ENCODE peak calls at places on chromosomes 5 and 9, in four cellular contexts. One of them, this sample, is unnamed.
A peak's percentile ranks its signal among the peaks of the same experiment; 100 is the strongest.

GRCh38 chr5:174413520-174414314 is 310.7 kb upstream of the MSX2 start:
- DNase-seq in G401: no peak
- DNase-seq in NCI-H2081: no peak
- DNase-seq in BJ: peak; percentile 20
- DNase-seq in this sample: no peak

GRCh38 chr5:14212838-14213237 is 69.7 kb downstream of the TRIO start:
- DNase-seq in BJ: no peak
- DNase-seq in NCI-H2081: no peak
- DNase-seq in G401: no peak
- DNase-seq in this sample: no peak

GRCh38 chr5:74766348-74766886 is 500 bp downstream of the GFM2 start:
- DNase-seq in G401: peak; percentile 18
- DNase-seq in NCI-H2081: peak; percentile 22
- DNase-seq in BJ: no peak
- DNase-seq in this sample: peak; percentile 62

GRCh38 chr5:74408150-74409043 is 232.1 kb downstream of the ENC1 start:
- DNase-seq in BJ: no peak
- DNase-seq in G401: no peak
- DNase-seq in NCI-H2081: peak; percentile 27
- DNase-seq in this sample: no peak

GRCh38 chr9:135883410-135884089 is 23.8 kb downstream of the CAMSAP1 start:
- DNase-seq in G401: peak; percentile 47
- DNase-seq in BJ: no peak
- DNase-seq in NCI-H2081: no peak
- DNase-seq in this sample: no peak

GRCh38 chr9:92308893-92309292 is 15.4 kb upstream of the IARS1 start:
- DNase-seq in G401: no peak
- DNase-seq in NCI-H2081: peak; percentile 20
- DNase-seq in BJ: no peak
- DNase-seq in this sample: no peak

GRCh38 chr9:96062854-96063253 is 187.4 kb downstream of the ERCC6L2 start:
- DNase-seq in NCI-H2081: no peak
- DNase-seq in G401: no peak
- DNase-seq in BJ: no peak
- DNase-seq in this sample: no peak

GRCh38 chr5:81786509-81786908 is 35.6 kb upstream of the SSBP2 start:
- DNase-seq in NCI-H2081: no peak
- DNase-seq in BJ: no peak
- DNase-seq in G401: no peak
- DNase-seq in this sample: no peak

GRCh38 chr5:64462391-64462790 is 43.4 kb upstream of the RGS7BP start:
- DNase-seq in G401: peak; percentile 75
- DNase-seq in BJ: no peak
- DNase-seq in NCI-H2081: no peak
- DNase-seq in this sample: no peak

GRCh38 chr5:1809416-1810035 is 8.3 kb downstream of the NDUFS6 start:
- DNase-seq in BJ: no peak
- DNase-seq in G401: no peak
- DNase-seq in NCI-H2081: no peak
- DNase-seq in this sample: no peak

GRCh38 chr9:97307500-97308163 is at the start of gene CCDC180:
- DNase-seq in G401: no peak
- DNase-seq in NCI-H2081: no peak
- DNase-seq in BJ: no peak
- DNase-seq in this sample: no peak

GRCh38 chr9:73067074-73067473 is 84.6 kb upstream of the ANXA1 start:
- DNase-seq in G401: no peak
- DNase-seq in NCI-H2081: no peak
- DNase-seq in BJ: no peak
- DNase-seq in this sample: no peak

GRCh38 chr9:80605129-80605528 is 1033.4 kb downstream of the TLE4 start:
- DNase-seq in NCI-H2081: peak; percentile 59
- DNase-seq in G401: peak; percentile 65
- DNase-seq in BJ: no peak
- DNase-seq in this sample: no peak

GRCh38 chr5:99814311-99815063 is 720.7 kb upstream of the FAM174A start:
- DNase-seq in BJ: no peak
- DNase-seq in G401: no peak
- DNase-seq in NCI-H2081: no peak
- DNase-seq in this sample: no peak

GRCh38 chr9:115034801-115035200 is 83.2 kb downstream of the TNC start:
- DNase-seq in G401: no peak
- DNase-seq in BJ: peak; percentile 60
- DNase-seq in NCI-H2081: no peak
- DNase-seq in this sample: no peak

GRCh38 chr9:137479315-137479861 is 20.3 kb upstream of the NSMF start:
- DNase-seq in BJ: no peak
- DNase-seq in G401: peak; percentile 94
- DNase-seq in NCI-H2081: no peak
- DNase-seq in this sample: no peak

This sample was measured in germinal center.